ENCODE peak calls at places on chromosomes 12 and 14, in four cellular contexts. X is H9, F is GM12865, D is lower lobe of right lung. J is an unnamed sample.

GRCh38 chr12:2262449-2262848 is 209.7 kb downstream of the CACNA1C start:
- DNase-seq in X (no peak), F (no peak), D (no peak), J (no peak)

GRCh38 chr12:9319842-9320173 is 111.6 kb upstream of the PZP start:
- DNase-seq in X (no peak), F (no peak), D (no peak), J (no peak)

GRCh38 chr12:67714648-67715047 is 66.1 kb downstream of the DYRK2 start:
- DNase-seq in X (no peak), F (no peak), D (no peak), J (no peak)

GRCh38 chr14:50977863-50978520 is 33.7 kb upstream of the PYGL start:
- DNase-seq in X (no peak), F (peak; percentile 39), D (no peak), J (no peak)

GRCh38 chr14:70666364-70666691 is 24.6 kb downstream of the TTC9 start:
- DNase-seq in X (no peak), F (no peak), D (no peak), J (no peak)

GRCh38 chr12:117272690-117273089 is 82.4 kb upstream of the FBXO21 start:
- DNase-seq in X (no peak), F (no peak), D (no peak), J (no peak)

GRCh38 chr12:84069699-84070098 is 842.9 kb downstream of the SLC6A15 start:
- DNase-seq in X (no peak), F (no peak), D (no peak), J (no peak)

GRCh38 chr12:86681062-86681461 is 424.9 kb upstream of the MGAT4C start:
- DNase-seq in X (no peak), F (no peak), D (no peak), J (no peak)

GRCh38 chr12:107622005-107622404 is 63.6 kb upstream of the PWP1 start:
- DNase-seq in X (peak; percentile 76), F (peak; percentile 29), D (no peak), J (peak; percentile 26)

GRCh38 chr12:40618621-40619020 is 73.6 kb upstream of the CNTN1 start:
- DNase-seq in X (no peak), F (no peak), D (no peak), J (no peak)

GRCh38 chr12:40616383-40616900 is 75.8 kb upstream of the CNTN1 start:
- DNase-seq in X (no peak), F (no peak), D (no peak), J (no peak)

GRCh38 chr12:40620564-40621019 is 71.6 kb upstream of the CNTN1 start:
- DNase-seq in X (no peak), F (no peak), D (no peak), J (no peak)

DNA sequence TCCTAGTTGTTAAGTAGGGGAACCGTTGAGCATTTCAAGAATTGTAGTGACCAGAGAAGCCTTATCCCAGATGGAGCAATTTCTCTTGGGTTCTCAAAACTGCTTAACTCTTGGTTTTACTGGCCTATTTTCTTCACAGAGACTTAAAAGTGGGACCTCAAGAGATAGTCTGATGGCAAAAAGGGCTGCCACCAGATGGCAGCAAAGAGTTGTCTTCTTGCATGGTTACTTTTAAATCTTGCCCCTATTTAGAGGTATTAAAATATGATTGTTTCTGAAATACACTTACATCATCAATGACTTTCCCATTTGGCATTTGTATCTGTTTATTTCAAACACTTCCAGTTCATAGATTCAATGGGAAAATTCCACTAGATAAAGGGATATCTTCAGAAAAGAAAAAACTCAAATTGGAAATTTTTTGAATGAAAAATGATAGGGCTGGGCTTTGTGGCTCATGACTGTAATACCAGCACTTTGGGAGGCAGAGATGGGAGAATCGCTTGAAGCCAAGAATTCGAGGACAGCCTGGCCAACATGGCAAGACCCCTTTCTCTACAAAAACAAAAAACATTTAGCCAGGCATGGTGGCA is 69.9 kb upstream of the CNTN1 start:
- DNase-seq in X (peak; percentile 59), F (peak; percentile 71), D (peak; percentile 48), J (peak; percentile 70)
- TF ChIP-seq CTCF in X (peak; percentile 91), F (peak; percentile 75), D (peak; percentile 73), J (peak; percentile 83)

DNA sequence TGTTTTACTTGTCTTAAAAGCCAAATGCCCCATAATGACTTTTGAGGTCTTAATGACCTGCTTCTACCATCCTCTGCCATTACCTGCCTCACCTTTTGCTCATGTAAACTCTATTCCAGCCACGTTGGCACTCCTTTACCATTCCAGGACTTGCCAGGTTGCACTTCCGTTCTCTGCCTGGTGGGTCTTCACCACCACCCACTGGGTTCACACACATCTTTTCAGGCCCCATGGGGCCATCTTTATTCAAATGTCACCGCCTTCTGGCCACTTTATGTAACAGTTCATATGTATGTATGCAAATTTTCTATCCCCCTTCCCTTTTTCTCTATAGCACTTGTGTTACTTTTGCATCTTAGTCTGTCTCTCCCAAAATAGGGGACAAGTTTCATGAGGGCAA is 57.7 kb downstream of the ATP2A2 start:
- DNase-seq in X (no peak), F (peak; percentile 38), D (no peak), J (no peak)
- TF ChIP-seq CTCF in X (peak; percentile 43), F (peak; percentile 11), D (no peak), J (no peak)

GRCh38 chr14:100544506-100545141 is 42.6 kb downstream of the BEGAIN start:
- DNase-seq in X (no peak), F (no peak), D (no peak), J (no peak)
- TF ChIP-seq CTCF in X (no peak), F (no peak), D (no peak), J (no peak)

GRCh38 chr12:122869207-122869973 is 26.5 kb downstream of the VPS37B start:
- DNase-seq in X (no peak), F (no peak), D (no peak), J (no peak)

GRCh38 chr12:122868471-122869177 is 27.3 kb downstream of the VPS37B start:
- DNase-seq in X (no peak), F (no peak), D (no peak), J (no peak)

GRCh38 chr12:122866950-122867607 is 28.8 kb downstream of the VPS37B start:
- DNase-seq in X (no peak), F (no peak), D (no peak), J (no peak)

GRCh38 chr12:122866379-122866778 is 29.5 kb downstream of the VPS37B start:
- DNase-seq in X (no peak), F (no peak), D (no peak), J (no peak)

GRCh38 chr12:122867701-122868461 is 28.0 kb downstream of the VPS37B start:
- DNase-seq in X (peak; percentile 88), F (no peak), D (peak; percentile 52), J (no peak)
- TF ChIP-seq CTCF in X (peak; percentile 72), F (peak; percentile 10), D (peak; percentile 37), J (no peak)

GRCh38 chr12:3882896-3883564 is 9.8 kb upstream of the PARP11 start:
- DNase-seq in X (no peak), F (peak; percentile 19), D (no peak), J (no peak)
- TF ChIP-seq CTCF in X (peak; percentile 58), F (peak; percentile 13), D (peak; percentile 11), J (no peak)

GRCh38 chr14:102508774-102509743 is 517 bp downstream of the ANKRD9 start:
- DNase-seq in X (no peak), F (no peak), D (peak; percentile 79), J (peak; percentile 54)

GRCh38 chr14:102506599-102506871 is 3.0 kb downstream of the ANKRD9 start:
- DNase-seq in X (no peak), F (no peak), D (no peak), J (no peak)

GRCh38 chr14:102507026-102507860 is 2.3 kb downstream of the ANKRD9 start:
- DNase-seq in X (peak; percentile 54), F (no peak), D (no peak), J (no peak)

GRCh38 chr14:102508410-102508773 is 1.2 kb downstream of the ANKRD9 start:
- DNase-seq in X (no peak), F (no peak), D (peak; percentile 69), J (no peak)

GRCh38 chr14:102507891-102508312 is 1.7 kb downstream of the ANKRD9 start:
- DNase-seq in X (peak; percentile 43), F (no peak), D (no peak), J (no peak)
- TF ChIP-seq CTCF in X (peak; percentile 29), F (no peak), D (no peak), J (no peak)